ENCODE peak calls at places on chromosomes 4 and X, in nine cellular contexts. K, G, O, C, B, I, S, Z and P are unnamed samples.
A peak's percentile ranks its signal among the peaks of the same experiment; 100 is the strongest.

GRCh38 chrX:10769165-10769564 is 148.8 kb upstream of the MID1 start:
- DNase-seq in Z (peak; percentile 15), K (no peak), C (no peak), O (no peak), S (peak; percentile 6), G (no peak), I (peak; percentile 28), B (no peak), P (no peak)

GRCh38 chr4:2497931-2498330 is 29.0 kb downstream of the RNF4 start:
- DNase-seq in Z (no peak), K (no peak), S (peak; percentile 68), G (no peak), B (no peak), C (no peak), I (peak; percentile 80), O (no peak), P (no peak)

GRCh38 chrX:110851780-110852179 is 56.2 kb upstream of the CHRDL1 start:
- DNase-seq in Z (no peak), S (no peak), G (no peak), B (no peak), K (no peak), C (no peak), I (no peak), O (no peak), P (no peak)

GRCh38 chr4:31803511-31804195 is 1083.5 kb downstream of the PCDH7 start:
- DNase-seq in S (no peak), C (no peak), K (no peak), B (no peak), G (no peak), Z (no peak), I (no peak), O (no peak), P (no peak)

GRCh38 chr4:158998624-158999023 is 104.3 kb upstream of the RAPGEF2 start:
- DNase-seq in K (no peak), C (no peak), G (no peak), I (no peak), S (no peak), Z (no peak), B (no peak), O (no peak), P (no peak)

GRCh38 chrX:52923781-52924241 is 26.7 kb downstream of the FAM156B start:
- DNase-seq in S (no peak), C (peak; percentile 53), G (no peak), I (peak; percentile 26), K (no peak), B (no peak), O (no peak), Z (peak; percentile 12), P (no peak)

GRCh38 chr4:96120206-96120605 is 280.3 kb downstream of the PDHA2 start:
- DNase-seq in C (no peak), S (no peak), Z (no peak), G (no peak), B (no peak), O (no peak), K (no peak), I (no peak), P (no peak)

GRCh38 chrX:40155617-40156471 is 58.1 kb upstream of the BCOR start:
- DNase-seq in K (no peak), I (peak; percentile 23), G (peak; percentile 40), Z (no peak), O (no peak), B (no peak), C (no peak), S (no peak), P (no peak)

GRCh38 chrX:136148391-136148790 is 1.1 kb downstream of the FHL1 start:
- DNase-seq in Z (no peak), K (no peak), G (no peak), C (no peak), I (no peak), B (no peak), O (no peak), S (no peak), P (no peak)

GRCh38 chrX:40174594-40175415 is 77.0 kb upstream of the BCOR start:
- DNase-seq in S (no peak), K (no peak), C (peak; percentile 64), I (no peak), G (peak; percentile 74), B (peak; percentile 77), O (no peak), Z (no peak), P (no peak)